ENCODE peak calls at places on chromosome 14, in five cellular contexts. C is stromal cell of bone marrow, T is iPS-NIHi11, N is mammary epithelial cell, B is Daoy. G is an unnamed sample.

GRCh38 chr14:88961214-88961613 is 136.8 kb downstream of the TTC8 start:
- DNase-seq in C (no peak), T (no peak), N (no peak), B (no peak), G (no peak)

GRCh38 chr14:76647699-76648298 is 113.5 kb upstream of the VASH1 start:
- DNase-seq in C (peak), T (peak), N (peak), B (peak), G (peak)

GRCh38 chr14:58629273-58629672 is 8.5 kb upstream of the DACT1 start:
- DNase-seq in C (no peak), T (no peak), N (no peak), B (no peak), G (no peak)

GRCh38 chr14:102977475-102977874 is 55.0 kb downstream of the AMN start:
- DNase-seq in C (no peak), T (no peak), N (no peak), B (no peak), G (no peak)

GRCh38 chr14:99726538-99727095 is 42.5 kb downstream of the CYP46A1 start:
- DNase-seq in C (no peak), T (no peak), N (no peak), B (peak), G (no peak)

GRCh38 chr14:90053044-90053443 is 8.8 kb upstream of the KCNK13 start:
- DNase-seq in C (peak), T (no peak), N (no peak), B (no peak), G (no peak)

GRCh38 chr14:52987514-52987913 is 36.7 kb upstream of the FERMT2 start:
- DNase-seq in C (no peak), T (no peak), N (no peak), B (no peak), G (no peak)

GRCh38 chr14:21136024-21136423 is 19.8 kb downstream of the OR5AU1 start:
- DNase-seq in C (peak), T (peak), N (no peak), B (no peak), G (no peak)

GRCh38 chr14:104076743-104077142 is 8.8 kb upstream of the ASPG start:
- DNase-seq in C (no peak), T (no peak), N (no peak), B (no peak), G (no peak)

GRCh38 chr14:51650721-51651387 is 856 bp upstream of the FRMD6 start:
- DNase-seq in C (no peak), T (no peak), N (no peak), B (peak), G (no peak)